ENCODE peak calls at places on chromosomes 1 and 21, in six cellular contexts. R, V, I, X, H and O are unnamed samples.

GRCh38 chr1:198492872-198493271 is 47.6 kb downstream of the ATP6V1G3 start:
- DNase-seq in I (no peak), X (peak), H (peak), R (peak), V (no peak), O (peak)

GRCh38 chr1:173356211-173356762 is 120.8 kb upstream of the PRDX6 start:
- DNase-seq in I (no peak), V (no peak), R (no peak), X (peak), H (no peak), O (no peak)

GRCh38 chr1:1858382-1859086 is 32.4 kb downstream of the GNB1 start:
- DNase-seq in V (peak), H (peak), X (peak), I (peak), R (peak), O (peak)

GRCh38 chr1:230231739-230232075 is 164.7 kb downstream of the GALNT2 start:
- DNase-seq in R (peak), I (no peak), H (peak), V (no peak), X (peak), O (no peak)

GRCh38 chr1:58123051-58123450 is 423.5 kb downstream of the OMA1 start:
- DNase-seq in H (no peak), R (no peak), X (no peak), I (no peak), V (no peak), O (no peak)

GRCh38 chr1:26468911-26469310 is 3.3 kb upstream of the HMGN2 start:
- DNase-seq in V (peak), R (no peak), H (no peak), X (no peak), I (no peak), O (no peak)

GRCh38 chr1:18927654-18928272 is 25.4 kb upstream of the ALDH4A1 start:
- DNase-seq in V (no peak), X (no peak), H (no peak), I (no peak), R (peak), O (peak)

GRCh38 chr21:34690041-34690792 is 21.4 kb downstream of the CLIC6 start:
- DNase-seq in H (no peak), I (no peak), R (no peak), X (no peak), V (no peak), O (peak)

GRCh38 chr1:89540406-89540970 is 15.9 kb downstream of the LRRC8B start:
- DNase-seq in R (no peak), H (no peak), X (no peak), I (no peak), V (no peak), O (no peak)

GRCh38 chr1:109790735-109791494 is 27.2 kb upstream of the EPS8L3 start:
- DNase-seq in R (peak), I (peak), X (peak), H (no peak), V (no peak), O (no peak)

GRCh38 chr1:21568006-21568746 is 59.0 kb downstream of the ALPL start:
- DNase-seq in V (no peak), R (no peak), I (no peak), X (peak), H (no peak), O (peak)

GRCh38 chr1:198316681-198317080 is 159.9 kb downstream of the NEK7 start:
- DNase-seq in H (no peak), X (no peak), I (no peak), V (no peak), R (no peak), O (no peak)

GRCh38 chr1:174883361-174883760 is 116.4 kb upstream of the CACYBP start:
- DNase-seq in I (no peak), V (no peak), H (no peak), X (peak), R (peak), O (peak)

GRCh38 chr1:230109871-230110667 is 43.0 kb downstream of the GALNT2 start:
- DNase-seq in R (no peak), V (no peak), X (no peak), I (no peak), H (no peak), O (no peak)

GRCh38 chr21:37799193-37800121 is 116.8 kb downstream of the KCNJ6 start:
- DNase-seq in I (no peak), R (no peak), X (no peak), H (no peak), V (no peak), O (no peak)

GRCh38 chr1:200207711-200208126 is 180.2 kb downstream of the NR5A2 start:
- DNase-seq in H (no peak), V (no peak), I (no peak), X (peak), R (no peak), O (peak)

DNA sequence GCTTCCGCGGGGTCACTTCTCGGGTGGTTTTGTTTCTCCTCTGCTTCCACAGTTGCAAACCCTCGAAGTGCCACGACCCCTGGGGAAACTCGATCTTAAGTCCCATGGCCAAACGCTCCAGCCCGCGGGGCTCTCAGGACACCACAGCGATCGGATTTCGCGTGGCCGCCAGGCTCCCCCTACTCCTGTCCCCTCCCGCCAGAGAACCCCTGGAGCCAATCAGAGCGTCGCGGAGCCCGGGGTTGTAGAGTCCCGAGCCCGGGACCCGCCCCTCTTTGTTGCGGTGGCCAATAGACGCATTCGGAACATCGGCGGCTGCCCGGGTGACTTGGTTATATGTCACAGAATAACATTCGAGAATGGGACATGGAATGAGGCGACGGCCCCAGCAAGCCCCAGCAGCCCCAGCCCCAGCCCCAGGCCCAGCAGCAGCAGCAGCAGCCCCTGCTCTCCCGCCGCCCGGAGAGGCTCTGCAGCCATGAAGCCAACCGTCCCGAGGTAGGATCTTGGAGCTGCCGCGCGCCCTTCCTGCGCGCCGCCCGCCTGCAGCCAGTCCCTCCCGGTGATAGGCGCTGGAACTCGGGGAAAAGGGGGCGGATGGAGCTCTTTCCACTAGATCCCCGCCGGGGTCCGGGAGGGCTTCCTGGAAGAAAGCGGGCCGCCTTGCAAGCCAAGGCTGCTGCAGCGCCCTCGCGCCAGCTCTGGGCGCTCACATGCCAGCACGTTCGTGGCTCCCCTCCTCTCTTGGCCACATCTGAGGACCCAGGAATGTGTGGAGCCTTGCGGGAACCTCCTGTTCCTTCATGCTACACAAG is at the start of gene VASH2:
- DNase-seq in V (peak), R (peak), X (peak), H (peak), I (peak), O (peak)
- TF ChIP-seq CTCF in V (no peak), R (peak), X (no peak), H (peak), I (no peak), O (peak)

GRCh38 chr1:145901312-145902021 is 8.4 kb downstream of the ITGA10 start:
- DNase-seq in H (no peak), X (no peak), R (no peak), I (no peak), V (no peak), O (no peak)
- TF ChIP-seq CTCF in H (peak), X (peak), R (no peak), I (peak), V (no peak), O (peak)

DNA sequence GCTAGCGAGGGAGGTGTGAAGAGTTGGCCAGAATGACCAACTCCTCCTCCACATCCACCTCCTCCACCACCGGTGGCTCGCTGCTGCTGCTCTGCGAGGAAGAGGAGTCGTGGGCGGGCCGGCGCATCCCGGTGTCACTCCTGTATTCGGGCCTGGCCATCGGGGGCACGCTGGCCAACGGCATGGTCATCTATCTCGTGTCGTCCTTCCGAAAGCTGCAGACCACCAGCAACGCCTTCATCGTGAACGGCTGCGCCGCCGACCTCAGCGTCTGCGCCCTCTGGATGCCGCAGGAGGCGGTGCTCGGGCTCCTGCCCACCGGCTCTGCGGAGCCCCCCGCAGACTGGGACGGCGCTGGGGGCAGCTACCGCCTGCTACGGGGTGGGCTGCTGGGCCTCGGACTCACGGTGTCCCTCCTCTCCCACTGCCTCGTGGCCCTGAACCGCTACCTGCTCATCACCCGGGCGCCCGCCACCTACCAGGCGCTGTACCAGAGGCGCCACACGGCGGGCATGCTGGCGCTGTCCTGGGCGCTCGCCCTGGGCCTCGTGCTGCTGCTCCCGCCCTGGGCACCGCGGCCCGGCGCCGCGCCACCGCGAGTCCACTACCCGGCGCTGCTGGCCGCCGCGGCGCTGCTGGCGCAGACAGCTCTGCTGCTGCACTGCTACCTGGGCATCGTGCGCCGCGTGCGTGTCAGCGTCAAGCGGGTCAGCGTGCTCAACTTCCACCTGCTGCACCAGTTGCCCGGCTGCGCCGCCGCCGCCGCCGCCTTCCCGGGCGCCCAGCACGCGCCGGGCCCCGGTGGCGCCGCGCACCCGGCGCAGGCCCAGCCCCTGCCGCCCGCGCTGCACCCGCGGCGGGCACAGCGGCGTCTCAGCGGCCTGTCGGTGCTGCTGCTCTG is 1.2 kb downstream of the GPR88 start:
- DNase-seq in H (no peak), V (no peak), R (no peak), I (peak), X (no peak), O (peak)
- TF ChIP-seq CTCF in H (peak), V (no peak), R (peak), I (peak), X (no peak), O (no peak)

DNA sequence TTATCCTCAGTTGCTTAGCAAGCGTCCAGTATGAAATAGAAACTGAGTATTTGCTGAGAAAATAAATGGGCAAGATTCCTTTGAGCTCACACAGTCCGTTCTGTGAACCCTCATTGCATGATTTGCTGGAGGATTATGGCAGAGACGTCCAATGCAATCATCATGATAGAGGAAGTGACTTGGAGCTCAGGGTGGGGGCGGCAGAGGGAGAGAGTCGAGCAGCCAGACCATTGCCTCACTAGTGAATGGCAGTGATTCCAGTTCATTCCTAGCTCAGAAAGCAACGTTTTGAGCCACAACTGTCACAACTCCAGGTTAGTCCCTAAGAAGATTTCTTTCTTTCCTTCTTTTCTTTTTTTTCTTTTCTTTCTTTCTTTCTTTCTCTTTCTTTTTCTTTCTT is 27.5 kb upstream of the COL9A2 start:
- DNase-seq in I (no peak), H (no peak), V (peak), X (peak), R (peak), O (no peak)
- TF ChIP-seq CTCF in I (no peak), H (no peak), V (no peak), X (no peak), R (no peak), O (no peak)

GRCh38 chr1:15152318-15153183 is 996 bp upstream of the TMEM51 start:
- DNase-seq in X (peak), H (peak), I (peak), R (peak), V (peak), O (peak)
- TF ChIP-seq CTCF in X (peak), H (peak), I (peak), R (peak), V (no peak), O (peak)

GRCh38 chr1:39243302-39243701 is 38.8 kb downstream of the MACF1 start:
- DNase-seq in I (no peak), R (no peak), V (no peak), X (no peak), H (no peak), O (no peak)
- TF ChIP-seq CTCF in I (no peak), R (no peak), V (no peak), X (no peak), H (no peak), O (no peak)

DNA sequence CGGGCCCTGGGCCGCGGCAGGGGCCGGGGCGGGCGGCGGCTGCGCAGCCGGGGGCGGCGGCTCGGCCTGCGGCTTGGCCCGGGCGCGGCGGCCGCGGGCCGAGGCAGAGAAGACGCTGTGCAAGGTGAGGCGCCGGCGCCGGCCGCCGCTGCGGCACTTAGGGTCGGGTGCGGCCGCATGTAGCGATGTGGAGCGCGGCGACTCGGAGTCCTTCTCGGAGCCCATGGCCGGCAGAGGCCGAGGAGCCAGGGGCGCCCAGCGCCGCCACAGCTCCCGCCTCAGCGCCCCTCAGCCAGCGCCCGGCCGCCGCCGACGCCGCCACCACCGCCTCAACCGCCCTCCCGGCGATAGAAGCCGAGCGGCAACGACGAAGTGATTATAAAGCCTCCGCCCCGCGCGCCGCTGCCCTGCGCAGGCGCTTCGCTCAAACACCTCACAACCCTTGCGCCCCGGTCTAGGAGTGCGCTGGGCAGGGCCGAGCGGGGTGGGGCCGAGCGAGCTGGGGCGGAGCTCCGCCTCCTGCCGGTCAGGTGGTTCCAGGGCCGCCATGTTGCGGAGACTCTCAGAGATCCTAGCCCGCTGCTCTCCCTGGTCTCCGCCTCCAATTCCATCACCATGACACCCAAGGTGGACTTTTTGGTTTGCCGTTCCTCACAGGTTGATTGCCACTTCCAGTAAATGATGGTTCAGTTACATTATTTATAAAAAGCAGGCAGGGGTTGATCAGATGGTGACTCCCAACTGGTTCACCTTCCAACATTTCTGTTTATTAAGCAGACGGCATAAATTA is at the start of gene RNF19B:
- DNase-seq in V (peak), H (peak), R (peak), X (peak), I (peak), O (peak)
- TF ChIP-seq CTCF in V (no peak), H (no peak), R (no peak), X (no peak), I (no peak), O (no peak)

GRCh38 chr1:210024282-210024681 is 86.3 kb downstream of the SYT14 start:
- DNase-seq in X (no peak), R (no peak), H (no peak), I (no peak), V (no peak), O (no peak)
- TF ChIP-seq CTCF in X (no peak), R (no peak), H (no peak), I (no peak), V (no peak), O (no peak)